ENCODE peak calls at places on chromosomes 3 and 15, in ten cellular contexts. R is HL-60; D is CD4-positive, CD25-positive, alpha-beta regulatory T cell; M is stomach; W is testis; K is upper lobe of right lung; I is A549; X is body of pancreas; U is endodermal cell; J is left lung. S is an unnamed sample.

GRCh38 chr3:172626241-172626640 is 84.6 kb downstream of the NCEH1 start:
- DNase-seq in M (no peak), U (no peak), J (no peak), K (no peak), I (no peak), D (no peak), X (no peak), W (no peak), R (no peak), S (no peak)

GRCh38 chr3:115245437-115245836 is 98.3 kb upstream of the ZBTB20 start:
- DNase-seq in W (no peak), M (no peak), X (no peak), D (no peak), J (no peak), K (no peak), R (no peak), I (peak; percentile 69), U (no peak), S (peak; percentile 69)

GRCh38 chr3:192892981-192893827 is 24.5 kb downstream of the MB21D2 start:
- DNase-seq in K (peak; percentile 66), M (no peak), R (no peak), I (peak; percentile 74), J (peak; percentile 77), D (peak; percentile 68), X (peak; percentile 49), W (peak; percentile 49), U (peak; percentile 83), S (peak; percentile 57)

GRCh38 chr3:14426305-14426620 is 23.9 kb downstream of the SLC6A6 start:
- DNase-seq in K (no peak), X (no peak), I (no peak), M (no peak), W (no peak), J (no peak), U (no peak), D (no peak), R (no peak), S (no peak)

GRCh38 chr3:182178488-182179200 is 466.9 kb downstream of the SOX2 start:
- DNase-seq in I (no peak), W (no peak), K (no peak), R (no peak), X (no peak), M (no peak), D (no peak), U (no peak), J (no peak), S (no peak)

GRCh38 chr3:16112910-16113504 is 61.5 kb upstream of the GALNT15 start:
- DNase-seq in W (no peak), D (no peak), K (no peak), R (no peak), J (no peak), M (no peak), I (no peak), U (no peak), X (no peak), S (no peak)

GRCh38 chr15:74642328-74642723 is 26.7 kb downstream of the CLK3 start:
- DNase-seq in K (no peak), D (no peak), X (peak; percentile 41), M (peak; percentile 46), U (no peak), I (no peak), W (no peak), J (no peak), R (no peak), S (no peak)

GRCh38 chr15:83365370-83365938 is 81.0 kb upstream of the BNC1 start:
- DNase-seq in M (no peak), I (peak; percentile 49), X (no peak), R (no peak), U (peak; percentile 72), J (peak; percentile 44), W (peak; percentile 43), K (peak; percentile 84), D (no peak), S (no peak)

GRCh38 chr3:44762170-44762677 is 630 bp downstream of the KIF15 start:
- DNase-seq in M (no peak), X (no peak), I (no peak), R (no peak), D (no peak), W (no peak), U (no peak), J (no peak), K (no peak), S (no peak)

GRCh38 chr3:96813134-96813819 is 1.1 kb upstream of the EPHA6 start:
- DNase-seq in I (peak; percentile 63), K (peak; percentile 84), U (peak; percentile 96), D (peak; percentile 5), W (peak; percentile 72), X (peak; percentile 82), R (peak; percentile 2), J (peak; percentile 53), M (peak; percentile 62), S (peak; percentile 70)

GRCh38 chr3:194869482-194870169 is 183.9 kb downstream of the FAM43A start:
- DNase-seq in U (no peak), X (no peak), M (no peak), D (no peak), I (no peak), R (no peak), K (no peak), W (no peak), J (no peak), S (no peak)

DNA sequence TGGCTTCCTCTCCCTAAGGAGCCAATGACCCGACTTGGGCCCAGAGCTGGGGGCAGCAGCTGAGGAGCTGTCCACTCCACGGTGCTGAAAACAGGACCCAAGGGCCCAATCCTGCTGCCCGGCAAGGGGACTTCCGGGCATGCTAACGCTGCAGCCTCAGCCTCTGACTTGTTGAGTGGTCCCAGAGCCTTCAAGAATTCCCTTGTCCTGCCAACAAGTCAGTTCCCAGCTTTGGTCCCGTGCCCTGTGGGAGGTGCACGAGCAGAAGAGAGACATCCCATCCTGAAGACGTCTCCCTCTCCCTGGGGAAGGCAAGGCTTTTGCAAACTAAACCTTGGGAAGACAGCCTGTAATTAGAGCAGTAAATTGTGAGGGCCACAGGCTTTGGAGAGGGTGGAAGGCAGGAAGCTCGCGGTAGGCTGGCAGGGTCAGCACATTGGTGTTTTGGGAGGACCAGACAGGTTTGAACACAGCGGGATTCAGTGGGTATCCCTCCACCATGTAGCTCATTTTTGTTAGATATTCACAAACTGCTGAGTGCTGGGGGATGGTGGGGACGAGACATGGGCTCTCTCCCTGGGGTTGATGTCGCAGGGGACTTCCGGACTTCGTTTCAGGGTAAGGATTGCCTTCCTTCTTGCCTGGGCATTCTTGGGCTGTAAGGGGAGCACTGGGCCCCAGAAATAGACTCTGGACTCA is 29.8 kb upstream of the PRR23E start:
- DNase-seq in K (peak; percentile 37), U (peak; percentile 89), X (no peak), R (no peak), J (peak; percentile 21), M (no peak), W (peak; percentile 38), D (no peak), I (no peak), S (no peak)
- H3K27ac ChIP-seq in K (no peak overlapping the region), U (no peak overlapping the region), X (no peak overlapping the region), R (no peak overlapping the region), J (no peak overlapping the region), M (no peak overlapping the region), W (no peak overlapping the region), D (no peak overlapping the region), I (no peak overlapping the region), S (no peak overlapping the region)

GRCh38 chr15:65759441-65759840 is 32.7 kb downstream of the DENND4A start:
- DNase-seq in I (no peak), K (no peak), D (no peak), U (no peak), X (no peak), R (no peak), W (no peak), M (no peak), J (no peak), S (no peak)

GRCh38 chr15:65761210-65761926 is 30.7 kb downstream of the DENND4A start:
- DNase-seq in W (no peak), U (no peak), R (no peak), J (no peak), X (no peak), D (no peak), M (no peak), K (no peak), I (no peak), S (no peak)

GRCh38 chr15:65752151-65752700 is 39.9 kb downstream of the DENND4A start:
- DNase-seq in D (no peak), K (no peak), X (no peak), I (no peak), U (no peak), W (no peak), J (no peak), R (no peak), M (no peak), S (no peak)

GRCh38 chr15:65758242-65758641 is 33.9 kb downstream of the DENND4A start:
- DNase-seq in M (no peak), X (no peak), U (no peak), K (no peak), R (no peak), J (no peak), I (no peak), D (no peak), W (no peak), S (no peak)

DNA sequence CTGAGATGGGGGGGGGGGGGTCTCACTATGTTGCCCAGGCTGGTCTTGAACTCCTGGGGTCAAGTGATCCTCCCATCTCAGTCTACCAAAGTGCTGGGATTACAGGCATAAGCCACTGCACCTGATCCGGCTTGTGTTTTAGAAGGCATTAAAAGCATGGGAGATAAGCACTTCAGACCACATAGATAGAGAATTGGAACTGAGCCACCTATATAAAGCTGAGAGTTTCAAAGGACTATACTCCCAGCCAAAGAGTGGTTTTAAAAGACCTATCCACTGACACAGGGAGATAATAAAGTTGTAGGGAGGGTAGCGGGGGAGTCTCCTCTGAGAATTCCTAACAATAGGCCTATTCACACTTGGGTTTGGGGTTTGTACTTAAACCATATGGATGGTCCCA is 34.8 kb downstream of the DENND4A start:
- DNase-seq in J (no peak), U (no peak), D (no peak), M (no peak), W (peak; percentile 59), I (no peak), K (no peak), X (no peak), R (no peak), S (no peak)
- H3K27ac ChIP-seq in J (no peak overlapping the region), U (no peak overlapping the region), D (no peak overlapping the region), M (no peak overlapping the region), W (no peak overlapping the region), I (no peak overlapping the region), K (no peak overlapping the region), X (no peak overlapping the region), R (no peak overlapping the region), S (no peak overlapping the region)

GRCh38 chr3:134367869-134368750 is 6.1 kb downstream of the AMOTL2 start:
- DNase-seq in I (no peak), X (no peak), M (no peak), D (no peak), J (no peak), W (no peak), K (peak; percentile 39), R (no peak), U (peak; percentile 58), S (no peak)
- H3K27ac ChIP-seq in I (peak overlapping the region; percentile 99), X (peak overlapping the region; percentile 98), M (peak overlapping the region; percentile 98), D (no peak overlapping the region), J (peak overlapping the region; percentile 56), W (peak overlapping the region; percentile 14), K (peak overlapping the region; percentile 97), R (no peak overlapping the region), U (peak overlapping the region; percentile 41), S (peak overlapping the region; percentile 93)

DNA sequence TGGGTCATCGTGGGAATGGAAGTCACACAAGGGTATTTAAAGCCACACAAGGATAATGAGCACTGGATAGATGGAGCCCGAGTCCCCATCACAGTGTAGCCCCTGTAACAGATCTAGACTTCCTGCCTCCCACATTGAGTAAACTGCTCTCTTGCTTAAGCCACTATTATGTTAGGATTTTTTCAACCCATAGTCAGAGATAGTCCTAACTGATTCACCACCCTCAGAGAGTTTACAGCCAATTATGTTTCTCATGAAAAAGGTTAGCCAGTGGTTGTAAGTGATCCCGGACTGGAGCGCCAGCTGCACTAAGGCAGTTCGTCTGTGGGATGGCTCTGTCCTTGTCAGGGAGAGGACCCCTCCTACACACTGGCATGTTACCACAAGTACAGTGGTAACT is 77.0 kb downstream of the KLF13 start:
- DNase-seq in X (no peak), M (no peak), D (no peak), J (no peak), K (no peak), U (no peak), R (no peak), W (no peak), I (no peak), S (no peak)
- H3K27ac ChIP-seq in X (no peak overlapping the region), M (no peak overlapping the region), D (no peak overlapping the region), J (no peak overlapping the region), K (no peak overlapping the region), U (no peak overlapping the region), R (no peak overlapping the region), W (peak overlapping the region; percentile 91), I (no peak overlapping the region), S (peak overlapping the region; percentile 90)